ENCODE peak calls at places on chromosomes 13 and 19, in nine cellular contexts. One of them, this sample, is unnamed.

GRCh38 chr19:51729781-51730180 is 6.0 kb upstream of the HAS1 start:
- DNase-seq in endothelial cell of umbilical vein: no peak
- DNase-seq in lower lobe of right lung: no peak
- DNase-seq in uterus: no peak
- DNase-seq in stomach: no peak
- DNase-seq in CD4-positive, CD25-positive, alpha-beta regulatory T cell: no peak
- DNase-seq in small intestine: no peak
- DNase-seq in CD4-positive, alpha-beta memory T cell: no peak
- DNase-seq in NT2/D1: no peak
- DNase-seq in this sample: no peak

GRCh38 chr19:590750-591098 is 1.0 kb downstream of the HCN2 start:
- DNase-seq in CD4-positive, alpha-beta memory T cell: no peak
- DNase-seq in CD4-positive, CD25-positive, alpha-beta regulatory T cell: no peak
- DNase-seq in NT2/D1: no peak
- DNase-seq in stomach: no peak
- DNase-seq in lower lobe of right lung: no peak
- DNase-seq in uterus: no peak
- DNase-seq in endothelial cell of umbilical vein: no peak
- DNase-seq in small intestine: no peak
- DNase-seq in this sample: no peak

GRCh38 chr19:47004012-47004465 is 15.6 kb upstream of the NPAS1 start:
- DNase-seq in small intestine: no peak
- DNase-seq in lower lobe of right lung: no peak
- DNase-seq in endothelial cell of umbilical vein: no peak
- DNase-seq in stomach: no peak
- DNase-seq in uterus: no peak
- DNase-seq in NT2/D1: no peak
- DNase-seq in CD4-positive, alpha-beta memory T cell: no peak
- DNase-seq in CD4-positive, CD25-positive, alpha-beta regulatory T cell: no peak
- DNase-seq in this sample: no peak

GRCh38 chr13:78680611-78681010 is 21.7 kb upstream of the OBI1 start:
- DNase-seq in CD4-positive, alpha-beta memory T cell: no peak
- DNase-seq in endothelial cell of umbilical vein: no peak
- DNase-seq in lower lobe of right lung: no peak
- DNase-seq in CD4-positive, CD25-positive, alpha-beta regulatory T cell: no peak
- DNase-seq in uterus: no peak
- DNase-seq in NT2/D1: no peak
- DNase-seq in stomach: no peak
- DNase-seq in small intestine: no peak
- DNase-seq in this sample: no peak

GRCh38 chr13:45276887-45277286 is 64.1 kb downstream of the TPT1 start:
- DNase-seq in lower lobe of right lung: no peak
- DNase-seq in uterus: no peak
- DNase-seq in CD4-positive, CD25-positive, alpha-beta regulatory T cell: no peak
- DNase-seq in endothelial cell of umbilical vein: no peak
- DNase-seq in stomach: no peak
- DNase-seq in small intestine: no peak
- DNase-seq in NT2/D1: no peak
- DNase-seq in CD4-positive, alpha-beta memory T cell: no peak
- DNase-seq in this sample: no peak

GRCh38 chr13:41637578-41637977 is 180.2 kb downstream of the RGCC start:
- DNase-seq in uterus: no peak
- DNase-seq in CD4-positive, alpha-beta memory T cell: no peak
- DNase-seq in endothelial cell of umbilical vein: no peak
- DNase-seq in small intestine: no peak
- DNase-seq in CD4-positive, CD25-positive, alpha-beta regulatory T cell: no peak
- DNase-seq in lower lobe of right lung: no peak
- DNase-seq in NT2/D1: no peak
- DNase-seq in stomach: no peak
- DNase-seq in this sample: no peak

GRCh38 chr13:108594153-108594552 is 35.3 kb upstream of the MYO16 start:
- DNase-seq in CD4-positive, alpha-beta memory T cell: no peak
- DNase-seq in endothelial cell of umbilical vein: no peak
- DNase-seq in CD4-positive, CD25-positive, alpha-beta regulatory T cell: no peak
- DNase-seq in stomach: no peak
- DNase-seq in small intestine: no peak
- DNase-seq in lower lobe of right lung: no peak
- DNase-seq in uterus: no peak
- DNase-seq in NT2/D1: no peak
- DNase-seq in this sample: no peak

GRCh38 chr19:48842744-48843162 is 6.5 kb upstream of the HSD17B14 start:
- DNase-seq in lower lobe of right lung: no peak
- DNase-seq in CD4-positive, alpha-beta memory T cell: peak; percentile 53
- DNase-seq in endothelial cell of umbilical vein: peak; percentile 62
- DNase-seq in small intestine: peak; percentile 49
- DNase-seq in stomach: no peak
- DNase-seq in NT2/D1: no peak
- DNase-seq in uterus: peak; percentile 37
- DNase-seq in CD4-positive, CD25-positive, alpha-beta regulatory T cell: peak; percentile 32
- DNase-seq in this sample: peak; percentile 55

GRCh38 chr13:44710576-44710975 is 134.4 kb upstream of the TSC22D1 start:
- DNase-seq in CD4-positive, alpha-beta memory T cell: no peak
- DNase-seq in stomach: no peak
- DNase-seq in endothelial cell of umbilical vein: peak; percentile 92
- DNase-seq in uterus: no peak
- DNase-seq in CD4-positive, CD25-positive, alpha-beta regulatory T cell: no peak
- DNase-seq in lower lobe of right lung: no peak
- DNase-seq in small intestine: no peak
- DNase-seq in NT2/D1: no peak
- DNase-seq in this sample: no peak

GRCh38 chr19:12668937-12669271 is 2.3 kb downstream of the WDR83 start:
- DNase-seq in uterus: peak; percentile 47
- DNase-seq in endothelial cell of umbilical vein: no peak
- DNase-seq in CD4-positive, alpha-beta memory T cell: peak; percentile 74
- DNase-seq in small intestine: peak; percentile 35
- DNase-seq in CD4-positive, CD25-positive, alpha-beta regulatory T cell: peak; percentile 72
- DNase-seq in stomach: peak; percentile 35
- DNase-seq in NT2/D1: no peak
- DNase-seq in lower lobe of right lung: peak; percentile 76
- DNase-seq in this sample: peak; percentile 57

GRCh38 chr19:1445932-1446712 is 3.8 kb upstream of the APC2 start:
- DNase-seq in uterus: no peak
- DNase-seq in stomach: no peak
- DNase-seq in CD4-positive, alpha-beta memory T cell: no peak
- DNase-seq in endothelial cell of umbilical vein: no peak
- DNase-seq in NT2/D1: no peak
- DNase-seq in CD4-positive, CD25-positive, alpha-beta regulatory T cell: no peak
- DNase-seq in lower lobe of right lung: no peak
- DNase-seq in small intestine: no peak
- DNase-seq in this sample: no peak

GRCh38 chr19:13978306-13978705 is 26.0 kb downstream of the DCAF15 start:
- DNase-seq in NT2/D1: peak; percentile 95
- DNase-seq in endothelial cell of umbilical vein: peak; percentile 59
- DNase-seq in CD4-positive, CD25-positive, alpha-beta regulatory T cell: peak; percentile 23
- DNase-seq in small intestine: peak; percentile 45
- DNase-seq in lower lobe of right lung: peak; percentile 86
- DNase-seq in CD4-positive, alpha-beta memory T cell: no peak
- DNase-seq in stomach: peak; percentile 70
- DNase-seq in uterus: peak; percentile 91
- DNase-seq in this sample: peak; percentile 77

GRCh38 chr13:40445557-40445990 is 220.9 kb downstream of the FOXO1 start:
- DNase-seq in small intestine: no peak
- DNase-seq in stomach: peak; percentile 34
- DNase-seq in lower lobe of right lung: peak; percentile 55
- DNase-seq in CD4-positive, alpha-beta memory T cell: no peak
- DNase-seq in endothelial cell of umbilical vein: peak; percentile 99
- DNase-seq in uterus: no peak
- DNase-seq in NT2/D1: no peak
- DNase-seq in CD4-positive, CD25-positive, alpha-beta regulatory T cell: no peak
- DNase-seq in this sample: peak; percentile 19

GRCh38 chr13:107680115-107680514 is 535.2 kb downstream of the LIG4 start:
- DNase-seq in CD4-positive, CD25-positive, alpha-beta regulatory T cell: no peak
- DNase-seq in endothelial cell of umbilical vein: peak; percentile 4
- DNase-seq in lower lobe of right lung: no peak
- DNase-seq in small intestine: no peak
- DNase-seq in stomach: no peak
- DNase-seq in CD4-positive, alpha-beta memory T cell: no peak
- DNase-seq in NT2/D1: no peak
- DNase-seq in uterus: no peak
- DNase-seq in this sample: no peak

GRCh38 chr19:50380137-50380536 is 3.9 kb downstream of the NR1H2 start:
- DNase-seq in CD4-positive, alpha-beta memory T cell: no peak
- DNase-seq in NT2/D1: no peak
- DNase-seq in lower lobe of right lung: no peak
- DNase-seq in uterus: no peak
- DNase-seq in small intestine: no peak
- DNase-seq in stomach: no peak
- DNase-seq in CD4-positive, CD25-positive, alpha-beta regulatory T cell: no peak
- DNase-seq in endothelial cell of umbilical vein: no peak
- DNase-seq in this sample: no peak

GRCh38 chr19:50379602-50380001 is 3.3 kb downstream of the NR1H2 start:
- DNase-seq in small intestine: no peak
- DNase-seq in uterus: no peak
- DNase-seq in CD4-positive, CD25-positive, alpha-beta regulatory T cell: no peak
- DNase-seq in CD4-positive, alpha-beta memory T cell: no peak
- DNase-seq in stomach: no peak
- DNase-seq in endothelial cell of umbilical vein: no peak
- DNase-seq in NT2/D1: no peak
- DNase-seq in lower lobe of right lung: no peak
- DNase-seq in this sample: no peak

GRCh38 chr19:50377517-50377916 is 1.3 kb downstream of the NR1H2 start:
- DNase-seq in small intestine: no peak
- DNase-seq in stomach: no peak
- DNase-seq in uterus: no peak
- DNase-seq in CD4-positive, alpha-beta memory T cell: no peak
- DNase-seq in NT2/D1: no peak
- DNase-seq in CD4-positive, CD25-positive, alpha-beta regulatory T cell: no peak
- DNase-seq in lower lobe of right lung: no peak
- DNase-seq in endothelial cell of umbilical vein: no peak
- DNase-seq in this sample: no peak

GRCh38 chr19:50378169-50378862 is 2.1 kb downstream of the NR1H2 start:
- DNase-seq in CD4-positive, alpha-beta memory T cell: no peak
- DNase-seq in uterus: no peak
- DNase-seq in small intestine: no peak
- DNase-seq in endothelial cell of umbilical vein: no peak
- DNase-seq in lower lobe of right lung: no peak
- DNase-seq in stomach: no peak
- DNase-seq in NT2/D1: no peak
- DNase-seq in CD4-positive, CD25-positive, alpha-beta regulatory T cell: no peak
- DNase-seq in this sample: no peak

GRCh38 chr19:50378863-50379236 is 2.6 kb downstream of the NR1H2 start:
- DNase-seq in uterus: no peak
- DNase-seq in small intestine: no peak
- DNase-seq in CD4-positive, alpha-beta memory T cell: no peak
- DNase-seq in lower lobe of right lung: no peak
- DNase-seq in endothelial cell of umbilical vein: no peak
- DNase-seq in stomach: no peak
- DNase-seq in CD4-positive, CD25-positive, alpha-beta regulatory T cell: no peak
- DNase-seq in NT2/D1: no peak
- DNase-seq in this sample: no peak
- H3K4me1 ChIP-seq in uterus: no peaks in the 10 kb centered on the region
- H3K4me1 ChIP-seq in small intestine: no peaks in the 10 kb centered on the region
- H3K4me1 ChIP-seq in CD4-positive, alpha-beta memory T cell: peaks cover 20% of the 10 kb centered on the region
- H3K4me1 ChIP-seq in lower lobe of right lung: peaks cover 33% of the 10 kb centered on the region
- H3K4me1 ChIP-seq in endothelial cell of umbilical vein: peaks cover 17% of the 10 kb centered on the region
- H3K4me1 ChIP-seq in stomach: peaks cover 42% of the 10 kb centered on the region
- H3K4me1 ChIP-seq in CD4-positive, CD25-positive, alpha-beta regulatory T cell: peaks cover 17% of the 10 kb centered on the region
- H3K4me1 ChIP-seq in NT2/D1: peaks cover 3% of the 10 kb centered on the region
- H3K4me1 ChIP-seq in this sample: no peaks in the 10 kb centered on the region

DNA sequence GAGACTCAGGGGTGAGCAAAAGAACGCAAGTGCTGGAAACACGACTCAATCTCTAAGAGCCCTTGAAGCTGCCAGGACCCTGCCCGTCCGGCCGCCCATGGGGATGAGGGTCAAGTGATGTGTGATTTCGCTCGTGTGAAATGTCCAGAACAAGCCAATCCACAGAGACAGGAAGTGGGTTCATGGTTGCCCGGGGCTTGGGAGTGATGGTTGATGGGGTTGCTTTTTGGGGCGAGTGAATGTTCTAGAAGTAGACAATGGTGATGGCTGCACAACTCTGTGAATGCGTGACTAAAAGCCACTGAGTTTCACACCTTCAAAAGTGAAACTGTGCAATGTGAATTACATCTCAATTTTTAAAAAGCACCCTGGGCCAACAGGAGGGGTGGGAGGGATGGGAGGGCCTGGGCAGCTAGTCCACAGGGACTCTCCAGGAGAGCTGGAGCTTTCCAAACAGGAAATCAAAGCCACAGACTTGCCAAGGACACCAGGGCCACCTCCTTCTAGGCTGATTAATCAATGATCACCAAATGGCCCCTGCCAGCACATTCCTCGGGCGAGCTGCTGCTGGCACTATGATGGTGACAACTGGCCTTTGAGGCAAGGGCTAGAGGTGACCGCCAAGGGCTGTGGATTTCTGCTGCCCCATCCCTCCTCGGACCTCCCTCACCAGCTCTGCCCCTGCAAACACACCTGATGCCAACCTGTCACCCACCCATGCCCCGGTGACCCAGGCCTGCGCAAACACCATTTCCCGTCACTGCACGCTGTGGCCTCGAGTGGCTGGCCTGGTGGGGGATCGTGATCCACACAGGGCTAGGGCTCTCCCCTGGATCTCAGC is 14.0 kb downstream of the DPP9 start:
- DNase-seq in uterus: no peak
- DNase-seq in small intestine: no peak
- DNase-seq in CD4-positive, alpha-beta memory T cell: no peak
- DNase-seq in endothelial cell of umbilical vein: no peak
- DNase-seq in NT2/D1: no peak
- DNase-seq in stomach: peak; percentile 81
- DNase-seq in CD4-positive, CD25-positive, alpha-beta regulatory T cell: no peak
- DNase-seq in lower lobe of right lung: no peak
- DNase-seq in this sample: no peak
- H3K4me1 ChIP-seq in uterus: no peaks in the 10 kb centered on the region
- H3K4me1 ChIP-seq in small intestine: no peaks in the 10 kb centered on the region
- H3K4me1 ChIP-seq in CD4-positive, alpha-beta memory T cell: no peaks in the 10 kb centered on the region
- H3K4me1 ChIP-seq in endothelial cell of umbilical vein: peaks cover 18% of the 10 kb centered on the region
- H3K4me1 ChIP-seq in NT2/D1: no peaks in the 10 kb centered on the region
- H3K4me1 ChIP-seq in stomach: peaks cover 86% of the 10 kb centered on the region
- H3K4me1 ChIP-seq in CD4-positive, CD25-positive, alpha-beta regulatory T cell: no peaks in the 10 kb centered on the region
- H3K4me1 ChIP-seq in lower lobe of right lung: peaks cover 61% of the 10 kb centered on the region
- H3K4me1 ChIP-seq in this sample: peaks cover 9% of the 10 kb centered on the region

DNA sequence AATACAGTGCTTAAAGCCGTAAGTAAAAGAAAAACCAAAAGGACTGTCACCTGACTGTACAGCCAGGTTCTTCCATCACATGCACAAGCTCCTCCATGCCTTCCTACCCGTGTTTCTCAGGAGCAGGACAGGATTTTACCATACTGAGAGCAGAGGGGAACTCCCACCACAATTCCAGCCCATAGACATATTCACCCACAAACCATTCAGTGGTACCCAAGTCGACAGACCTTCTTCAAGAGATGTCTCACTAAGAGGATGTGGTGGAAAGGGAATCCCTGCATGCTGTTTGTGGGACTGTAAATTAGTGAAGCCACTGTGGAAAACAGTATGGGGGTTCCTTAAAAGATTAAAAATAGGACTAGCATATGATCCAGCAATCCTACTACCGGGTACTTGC is 66.9 kb upstream of the DOCK9 start:
- DNase-seq in NT2/D1: no peak
- DNase-seq in CD4-positive, alpha-beta memory T cell: no peak
- DNase-seq in small intestine: no peak
- DNase-seq in stomach: no peak
- DNase-seq in CD4-positive, CD25-positive, alpha-beta regulatory T cell: no peak
- DNase-seq in uterus: no peak
- DNase-seq in lower lobe of right lung: no peak
- DNase-seq in endothelial cell of umbilical vein: no peak
- DNase-seq in this sample: no peak
- H3K4me1 ChIP-seq in NT2/D1: no peaks in the 10 kb centered on the region
- H3K4me1 ChIP-seq in CD4-positive, alpha-beta memory T cell: peaks cover 97% of the 10 kb centered on the region
- H3K4me1 ChIP-seq in small intestine: peaks cover 10% of the 10 kb centered on the region
- H3K4me1 ChIP-seq in stomach: peaks cover 60% of the 10 kb centered on the region
- H3K4me1 ChIP-seq in CD4-positive, CD25-positive, alpha-beta regulatory T cell: peaks cover 22% of the 10 kb centered on the region
- H3K4me1 ChIP-seq in uterus: no peaks in the 10 kb centered on the region
- H3K4me1 ChIP-seq in lower lobe of right lung: peaks cover 50% of the 10 kb centered on the region
- H3K4me1 ChIP-seq in endothelial cell of umbilical vein: peaks cover 14% of the 10 kb centered on the region
- H3K4me1 ChIP-seq in this sample: peaks cover 8% of the 10 kb centered on the region

GRCh38 chr19:2551172-2551863 is 75.4 kb downstream of the GADD45B start:
- DNase-seq in uterus: no peak
- DNase-seq in CD4-positive, CD25-positive, alpha-beta regulatory T cell: no peak
- DNase-seq in CD4-positive, alpha-beta memory T cell: no peak
- DNase-seq in lower lobe of right lung: no peak
- DNase-seq in stomach: no peak
- DNase-seq in NT2/D1: no peak
- DNase-seq in endothelial cell of umbilical vein: no peak
- DNase-seq in small intestine: no peak
- DNase-seq in this sample: no peak
- H3K4me1 ChIP-seq in uterus: no peaks in the 10 kb centered on the region
- H3K4me1 ChIP-seq in CD4-positive, CD25-positive, alpha-beta regulatory T cell: peaks cover 12% of the 10 kb centered on the region
- H3K4me1 ChIP-seq in CD4-positive, alpha-beta memory T cell: peaks cover 24% of the 10 kb centered on the region
- H3K4me1 ChIP-seq in lower lobe of right lung: peaks cover 55% of the 10 kb centered on the region
- H3K4me1 ChIP-seq in stomach: peaks cover 38% of the 10 kb centered on the region
- H3K4me1 ChIP-seq in NT2/D1: peaks cover 12% of the 10 kb centered on the region
- H3K4me1 ChIP-seq in endothelial cell of umbilical vein: peaks cover 30% of the 10 kb centered on the region
- H3K4me1 ChIP-seq in small intestine: no peaks in the 10 kb centered on the region
- H3K4me1 ChIP-seq in this sample: no peaks in the 10 kb centered on the region

This sample was measured in colonic mucosa.